ENCODE peak calls at places on chromosomes 4 and X, in four cellular contexts. G, Q, Z and Y are unnamed samples.

GRCh38 chr4:2931765-2932560 is 31.2 kb downstream of the NOP14 start:
- DNase-seq in Z (no peak), Q (no peak), G (no peak), Y (no peak)

GRCh38 chr4:168019921-168020320 is 72.4 kb upstream of the ANXA10 start:
- DNase-seq in G (no peak), Z (no peak), Q (no peak), Y (no peak)

GRCh38 chr4:78360466-78360865 is 191.1 kb upstream of the ANXA3 start:
- DNase-seq in Q (no peak), Z (no peak), G (no peak), Y (no peak)

GRCh38 chr4:148376151-148376550 is 66.1 kb downstream of the NR3C2 start:
- DNase-seq in Q (no peak), G (peak; percentile 85), Z (peak; percentile 41), Y (peak; percentile 5)

GRCh38 chrX:129037389-129037788 is 485.9 kb downstream of the SMARCA1 start:
- DNase-seq in G (no peak), Q (no peak), Z (no peak), Y (no peak)

GRCh38 chr4:142354794-142355416 is 491.2 kb downstream of the INPP4B start:
- DNase-seq in Q (peak; percentile 42), G (peak; percentile 37), Z (no peak), Y (no peak)

GRCh38 chr4:161256716-161257115 is 907.1 kb downstream of the FSTL5 start:
- DNase-seq in Z (no peak), Q (no peak), G (peak; percentile 46), Y (no peak)

GRCh38 chr4:91567594-91567993 is 736.2 kb upstream of the GRID2 start:
- DNase-seq in Q (no peak), G (no peak), Z (no peak), Y (no peak)

GRCh38 chr4:70920592-70920991 is 18.4 kb downstream of the MOB1B start:
- DNase-seq in G (no peak), Z (no peak), Q (no peak), Y (no peak)

GRCh38 chr4:3630136-3630933 is 98.1 kb upstream of the LRPAP1 start:
- DNase-seq in G (no peak), Z (no peak), Q (no peak), Y (no peak)

GRCh38 chr4:48065587-48066052 is 49.0 kb downstream of the NIPAL1 start:
- DNase-seq in Z (no peak), Q (no peak), G (no peak), Y (no peak)

GRCh38 chr4:2256156-2256731 is 5.7 kb downstream of the MXD4 start:
- DNase-seq in Q (no peak), G (no peak), Z (no peak), Y (no peak)

GRCh38 chr4:14289708-14290107 is 662.2 kb upstream of the BOD1L1 start:
- DNase-seq in Z (no peak), Q (no peak), G (peak; percentile 76), Y (no peak)

GRCh38 chrX:45762699-45763647 is 562.3 kb upstream of the DIPK2B start:
- DNase-seq in G (peak; percentile 26), Q (no peak), Z (no peak), Y (no peak)

GRCh38 chrX:13487731-13488505 is 81.5 kb upstream of the EGFL6 start:
- DNase-seq in Z (peak; percentile 60), G (peak; percentile 94), Q (peak; percentile 30), Y (peak; percentile 97)

GRCh38 chr4:153534792-153535629 is 68.9 kb downstream of the TMEM131L start:
- DNase-seq in G (no peak), Z (no peak), Q (no peak), Y (no peak)

GRCh38 chr4:169416997-169417396 is 146.2 kb upstream of the SH3RF1 start:
- DNase-seq in G (no peak), Z (no peak), Q (no peak), Y (no peak)

GRCh38 chrX:30577362-30577961 is at the start of gene TASL:
- DNase-seq in G (no peak), Z (no peak), Q (no peak), Y (no peak)

GRCh38 chr4:4712800-4713528 is 146.5 kb upstream of the MSX1 start:
- DNase-seq in Q (no peak), Z (no peak), G (no peak), Y (peak; percentile 65)

GRCh38 chr4:74435296-74435695 is 9.6 kb upstream of the AREG start:
- DNase-seq in Q (no peak), G (no peak), Z (no peak), Y (no peak)

DNA sequence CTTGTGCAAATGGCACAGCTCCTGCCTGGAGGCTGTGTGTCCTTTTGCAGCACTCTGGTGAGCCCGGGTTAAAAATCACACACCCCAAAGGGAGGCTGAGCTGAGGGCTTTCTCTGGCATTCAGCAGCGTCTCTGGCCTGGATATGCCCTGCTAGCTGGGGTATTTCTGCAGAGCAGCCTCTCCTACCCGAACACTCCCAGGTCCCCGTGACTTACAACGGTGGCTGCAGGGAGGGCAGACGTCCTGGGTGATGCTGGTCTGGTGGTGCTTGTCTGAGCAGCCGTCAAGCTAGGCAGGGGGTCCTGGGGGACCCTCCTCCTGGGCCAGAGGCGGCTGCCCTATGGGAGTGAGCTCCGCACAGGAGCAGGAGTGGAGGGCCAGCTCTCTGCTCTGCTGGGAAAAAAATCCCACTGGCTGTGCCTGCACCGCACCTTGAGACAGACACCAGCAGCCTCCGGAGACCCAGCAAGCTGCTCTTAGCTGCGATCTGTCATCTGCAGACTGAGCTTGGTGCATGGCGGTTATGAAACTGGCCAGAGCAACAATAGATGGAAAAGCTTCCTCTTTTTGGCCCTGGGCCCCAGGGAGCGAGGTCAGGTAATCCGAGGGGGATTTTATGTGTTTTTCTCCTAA is 41.3 kb upstream of the ASMTL start:
- DNase-seq in G (no peak), Z (no peak), Q (no peak), Y (no peak)
- H3K4me3 ChIP-seq in G (no peak overlapping the region), Z (no peak overlapping the region), Q (no peak overlapping the region), Y (no peak overlapping the region)

GRCh38 chrX:23952984-23953907 is 45.4 kb downstream of the CXorf58 start:
- DNase-seq in Q (peak; percentile 5), Z (no peak), G (no peak), Y (no peak)
- H3K4me3 ChIP-seq in Q (no peak overlapping the region), Z (no peak overlapping the region), G (no peak overlapping the region), Y (no peak overlapping the region)

DNA sequence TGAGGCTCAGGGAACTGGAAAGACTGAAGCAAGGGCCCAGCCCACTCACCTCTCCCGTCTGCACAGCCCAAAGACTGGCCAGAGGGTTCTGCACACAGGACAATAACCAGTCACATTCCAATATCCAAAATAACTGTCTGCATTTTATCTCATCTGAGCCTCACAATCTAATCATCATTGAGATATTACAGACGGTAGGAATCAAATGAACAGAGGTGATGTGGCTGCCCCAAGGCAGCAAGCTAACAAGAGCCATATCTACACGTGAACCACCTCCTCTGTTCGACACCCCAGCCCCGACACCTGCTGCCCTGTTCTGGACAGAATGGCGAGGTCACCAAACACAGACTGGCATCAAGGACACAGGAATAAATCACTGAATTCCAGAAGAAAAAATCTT is 60.5 kb downstream of the AFAP1 start:
- DNase-seq in Z (no peak), Q (no peak), G (no peak), Y (no peak)
- H3K4me3 ChIP-seq in Z (no peak overlapping the region), Q (no peak overlapping the region), G (no peak overlapping the region), Y (no peak overlapping the region)

GRCh38 chr4:127250577-127250976 is 382.2 kb upstream of the INTU start:
- DNase-seq in Q (no peak), Z (no peak), G (no peak), Y (no peak)

GRCh38 chr4:127249767-127250108 is 383.0 kb upstream of the INTU start:
- DNase-seq in Q (no peak), Z (no peak), G (peak; percentile 34), Y (no peak)

GRCh38 chr4:127247293-127247952 is 385.3 kb upstream of the INTU start:
- DNase-seq in Z (no peak), Q (no peak), G (no peak), Y (no peak)

GRCh38 chr4:127249066-127249766 is 383.5 kb upstream of the INTU start:
- DNase-seq in Z (no peak), Q (no peak), G (peak; percentile 1), Y (no peak)

GRCh38 chr4:127251423-127251822 is 381.3 kb upstream of the INTU start:
- DNase-seq in G (peak; percentile 2), Z (no peak), Q (no peak), Y (peak; percentile 15)
- H3K4me3 ChIP-seq in G (no peak overlapping the region), Z (no peak overlapping the region), Q (no peak overlapping the region), Y (no peak overlapping the region)

GRCh38 chr4:143667461-143667860 is 33.0 kb downstream of the FREM3 start:
- DNase-seq in Q (no peak), Z (no peak), G (no peak), Y (no peak)
- H3K4me3 ChIP-seq in Q (no peak overlapping the region), Z (no peak overlapping the region), G (no peak overlapping the region), Y (no peak overlapping the region)

DNA sequence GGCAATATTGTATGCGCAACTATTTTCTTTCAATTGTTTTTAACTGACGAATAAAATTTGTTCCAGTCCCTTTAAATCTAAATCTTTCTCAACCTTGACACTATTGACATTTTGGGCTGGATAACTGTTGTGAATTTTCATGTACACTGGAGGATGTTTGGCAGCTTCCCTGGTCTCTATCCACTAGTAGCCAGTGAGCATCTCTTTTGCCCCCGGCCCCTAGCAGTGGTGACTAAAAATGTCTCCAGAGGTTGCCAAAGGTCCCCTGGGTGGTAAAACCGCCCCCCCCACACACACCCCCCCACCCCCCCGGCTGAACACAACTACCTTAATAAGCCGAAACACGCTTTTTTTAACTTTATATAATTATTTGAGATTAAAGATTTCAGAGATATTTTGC is 514 bp downstream of the FANCB start:
- DNase-seq in Z (no peak), Q (no peak), G (no peak), Y (no peak)
- H3K4me3 ChIP-seq in Z (peak overlapping the region; percentile 82), Q (peak overlapping the region; percentile 36), G (peak overlapping the region; percentile 93), Y (peak overlapping the region; percentile 73)

GRCh38 chr4:89305712-89306437 is 1.7 kb downstream of the GPRIN3 start:
- DNase-seq in Z (no peak), Q (no peak), G (no peak), Y (peak; percentile 76)
- H3K4me3 ChIP-seq in Z (no peak overlapping the region), Q (peak overlapping the region; percentile 94), G (no peak overlapping the region), Y (no peak overlapping the region)

DNA sequence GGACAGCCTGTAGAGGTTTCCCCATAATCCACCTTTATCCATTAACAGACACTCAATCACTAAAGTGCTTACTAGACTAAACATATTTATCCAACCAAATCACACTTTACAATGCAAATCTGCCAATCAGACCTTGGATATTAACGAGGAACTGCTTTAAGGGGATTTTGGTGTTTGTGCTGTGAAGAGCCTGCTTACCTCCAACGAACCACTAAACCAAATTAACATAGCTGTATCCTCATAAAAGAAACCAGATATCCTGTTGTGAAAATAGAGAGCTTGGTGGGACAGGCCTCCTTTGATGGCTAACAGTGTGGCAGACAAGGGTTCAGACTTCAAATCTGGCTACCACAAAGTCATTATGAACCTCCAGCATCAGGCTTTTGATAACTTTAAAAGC is 252.6 kb upstream of the HAND2 start:
- DNase-seq in Q (no peak), G (no peak), Z (no peak), Y (peak; percentile 79)
- H3K4me3 ChIP-seq in Q (no peak overlapping the region), G (no peak overlapping the region), Z (no peak overlapping the region), Y (no peak overlapping the region)